ENCODE peak calls at places on chromosomes 16 and 17, in six cellular contexts. One of them, this sample, is unnamed.

GRCh38 chr16:57770361-57770760 is 31.9 kb downstream of the KIFC3 start:
- DNase-seq in cardiac muscle cell: no peak
- DNase-seq in HCT116: no peak
- DNase-seq in fibroblast of mammary gland: no peak
- DNase-seq in psoas muscle: no peak
- DNase-seq in pancreas: no peak
- DNase-seq in this sample: no peak

GRCh38 chr17:80408872-80409271 is 6.1 kb upstream of the ENDOV start:
- DNase-seq in HCT116: no peak
- DNase-seq in pancreas: peak; percentile 74
- DNase-seq in psoas muscle: peak; percentile 23
- DNase-seq in fibroblast of mammary gland: peak; percentile 6
- DNase-seq in cardiac muscle cell: peak; percentile 13
- DNase-seq in this sample: no peak

GRCh38 chr16:89898201-89898967 is 20.3 kb upstream of the MC1R start:
- DNase-seq in fibroblast of mammary gland: no peak
- DNase-seq in psoas muscle: peak; percentile 45
- DNase-seq in HCT116: no peak
- DNase-seq in cardiac muscle cell: no peak
- DNase-seq in pancreas: no peak
- DNase-seq in this sample: no peak

GRCh38 chr17:47862621-47863440 is 11.9 kb upstream of the SP6 start:
- DNase-seq in psoas muscle: no peak
- DNase-seq in cardiac muscle cell: peak; percentile 57
- DNase-seq in pancreas: no peak
- DNase-seq in HCT116: peak; percentile 66
- DNase-seq in fibroblast of mammary gland: peak; percentile 85
- DNase-seq in this sample: peak; percentile 78

GRCh38 chr17:40499551-40500189 is 1.8 kb downstream of the TNS4 start:
- DNase-seq in psoas muscle: peak; percentile 93
- DNase-seq in cardiac muscle cell: peak; percentile 90
- DNase-seq in pancreas: peak; percentile 83
- DNase-seq in fibroblast of mammary gland: peak; percentile 58
- DNase-seq in HCT116: no peak
- DNase-seq in this sample: peak; percentile 86

GRCh38 chr17:45345246-45345553 is 28.4 kb upstream of the MAP3K14 start:
- DNase-seq in pancreas: no peak
- DNase-seq in cardiac muscle cell: no peak
- DNase-seq in fibroblast of mammary gland: no peak
- DNase-seq in psoas muscle: no peak
- DNase-seq in HCT116: no peak
- DNase-seq in this sample: no peak

GRCh38 chr17:16991349-16992009 is 19.6 kb upstream of the TNFRSF13B start:
- DNase-seq in cardiac muscle cell: peak; percentile 80
- DNase-seq in pancreas: peak; percentile 75
- DNase-seq in HCT116: peak; percentile 57
- DNase-seq in fibroblast of mammary gland: peak; percentile 64
- DNase-seq in psoas muscle: peak; percentile 91
- DNase-seq in this sample: peak; percentile 45

GRCh38 chr17:31052187-31052889 is 42.4 kb upstream of the NF1 start:
- DNase-seq in fibroblast of mammary gland: peak; percentile 98
- DNase-seq in psoas muscle: peak; percentile 75
- DNase-seq in cardiac muscle cell: peak; percentile 95
- DNase-seq in HCT116: peak; percentile 42
- DNase-seq in pancreas: peak; percentile 43
- DNase-seq in this sample: peak; percentile 92

GRCh38 chr17:33811984-33812383 is 443.1 kb upstream of the CCL2 start:
- DNase-seq in pancreas: no peak
- DNase-seq in psoas muscle: no peak
- DNase-seq in cardiac muscle cell: no peak
- DNase-seq in HCT116: no peak
- DNase-seq in fibroblast of mammary gland: no peak
- DNase-seq in this sample: no peak

GRCh38 chr16:19926449-19927390 is 42.1 kb upstream of the GPRC5B start:
- DNase-seq in HCT116: peak; percentile 50
- DNase-seq in psoas muscle: no peak
- DNase-seq in cardiac muscle cell: peak; percentile 89
- DNase-seq in fibroblast of mammary gland: peak; percentile 56
- DNase-seq in pancreas: no peak
- DNase-seq in this sample: no peak

GRCh38 chr17:2975469-2975958 is 87.9 kb downstream of the OR1D5 start:
- DNase-seq in cardiac muscle cell: peak; percentile 54
- DNase-seq in psoas muscle: no peak
- DNase-seq in fibroblast of mammary gland: peak; percentile 25
- DNase-seq in pancreas: no peak
- DNase-seq in HCT116: peak; percentile 90
- DNase-seq in this sample: no peak

GRCh38 chr16:69691980-69692911 is 34.1 kb downstream of the NQO1 start:
- DNase-seq in pancreas: no peak
- DNase-seq in cardiac muscle cell: peak; percentile 19
- DNase-seq in fibroblast of mammary gland: peak; percentile 59
- DNase-seq in HCT116: no peak
- DNase-seq in psoas muscle: no peak
- DNase-seq in this sample: peak; percentile 24

GRCh38 chr17:80703109-80703508 is 158.5 kb downstream of the RPTOR start:
- DNase-seq in HCT116: no peak
- DNase-seq in cardiac muscle cell: no peak
- DNase-seq in pancreas: no peak
- DNase-seq in psoas muscle: no peak
- DNase-seq in fibroblast of mammary gland: no peak
- DNase-seq in this sample: no peak

GRCh38 chr17:517181-517580 is 164.6 kb upstream of the RPH3AL start:
- DNase-seq in fibroblast of mammary gland: no peak
- DNase-seq in cardiac muscle cell: no peak
- DNase-seq in pancreas: no peak
- DNase-seq in HCT116: no peak
- DNase-seq in psoas muscle: no peak
- DNase-seq in this sample: no peak

GRCh38 chr16:888901-889570 is 81.7 kb downstream of the LMF1 start:
- DNase-seq in cardiac muscle cell: no peak
- DNase-seq in pancreas: no peak
- DNase-seq in HCT116: no peak
- DNase-seq in fibroblast of mammary gland: no peak
- DNase-seq in psoas muscle: peak; percentile 44
- DNase-seq in this sample: no peak

GRCh38 chr16:78799429-78799828 is 700.0 kb downstream of the WWOX start:
- DNase-seq in psoas muscle: no peak
- DNase-seq in HCT116: no peak
- DNase-seq in fibroblast of mammary gland: no peak
- DNase-seq in cardiac muscle cell: no peak
- DNase-seq in pancreas: no peak
- DNase-seq in this sample: no peak

DNA sequence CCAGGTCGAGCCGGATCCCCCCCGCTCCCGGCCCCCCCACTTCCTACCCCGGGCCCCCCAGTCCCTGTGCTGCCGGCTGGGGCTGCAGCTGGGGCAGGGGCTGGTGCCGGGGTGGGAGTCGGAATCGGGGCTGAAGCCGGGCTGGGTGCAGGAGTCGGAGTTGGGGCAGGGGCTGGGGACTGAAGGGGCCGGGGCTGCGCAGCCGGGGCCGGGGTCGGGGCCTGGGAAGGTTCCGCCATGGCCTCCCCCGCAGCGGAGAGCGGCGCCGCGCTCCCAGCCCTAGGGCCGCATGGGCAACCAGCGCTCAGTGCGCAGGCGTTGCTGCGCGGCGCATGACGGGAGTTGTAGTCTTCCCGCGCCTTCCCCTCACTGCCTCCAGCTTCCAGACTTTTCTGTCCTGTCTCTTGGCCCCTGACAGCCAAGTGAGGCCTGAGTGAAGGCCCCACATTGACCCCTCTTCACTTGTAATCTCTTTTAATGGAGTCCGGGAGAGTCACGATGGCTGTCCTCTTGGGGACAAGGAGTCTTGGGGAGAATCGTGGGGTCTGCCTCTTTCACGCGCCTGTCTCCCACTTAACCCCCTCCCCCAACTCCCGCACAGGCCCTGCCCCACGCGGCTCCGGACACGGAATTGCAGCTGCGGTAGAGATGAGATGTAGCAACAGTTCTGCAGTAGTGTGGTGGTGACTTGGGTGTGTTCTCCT is at the start of gene KAT2A:
- DNase-seq in psoas muscle: peak; percentile 90
- DNase-seq in fibroblast of mammary gland: peak; percentile 84
- DNase-seq in HCT116: peak; percentile 53
- DNase-seq in cardiac muscle cell: peak; percentile 87
- DNase-seq in pancreas: peak; percentile 76
- DNase-seq in this sample: peak; percentile 82
- TF ChIP-seq CTCF in psoas muscle: no peak
- TF ChIP-seq CTCF in fibroblast of mammary gland: no peak
- TF ChIP-seq CTCF in HCT116: no peak
- TF ChIP-seq CTCF in cardiac muscle cell: no peak
- TF ChIP-seq CTCF in pancreas: no peak
- TF ChIP-seq CTCF in this sample: no peak

DNA sequence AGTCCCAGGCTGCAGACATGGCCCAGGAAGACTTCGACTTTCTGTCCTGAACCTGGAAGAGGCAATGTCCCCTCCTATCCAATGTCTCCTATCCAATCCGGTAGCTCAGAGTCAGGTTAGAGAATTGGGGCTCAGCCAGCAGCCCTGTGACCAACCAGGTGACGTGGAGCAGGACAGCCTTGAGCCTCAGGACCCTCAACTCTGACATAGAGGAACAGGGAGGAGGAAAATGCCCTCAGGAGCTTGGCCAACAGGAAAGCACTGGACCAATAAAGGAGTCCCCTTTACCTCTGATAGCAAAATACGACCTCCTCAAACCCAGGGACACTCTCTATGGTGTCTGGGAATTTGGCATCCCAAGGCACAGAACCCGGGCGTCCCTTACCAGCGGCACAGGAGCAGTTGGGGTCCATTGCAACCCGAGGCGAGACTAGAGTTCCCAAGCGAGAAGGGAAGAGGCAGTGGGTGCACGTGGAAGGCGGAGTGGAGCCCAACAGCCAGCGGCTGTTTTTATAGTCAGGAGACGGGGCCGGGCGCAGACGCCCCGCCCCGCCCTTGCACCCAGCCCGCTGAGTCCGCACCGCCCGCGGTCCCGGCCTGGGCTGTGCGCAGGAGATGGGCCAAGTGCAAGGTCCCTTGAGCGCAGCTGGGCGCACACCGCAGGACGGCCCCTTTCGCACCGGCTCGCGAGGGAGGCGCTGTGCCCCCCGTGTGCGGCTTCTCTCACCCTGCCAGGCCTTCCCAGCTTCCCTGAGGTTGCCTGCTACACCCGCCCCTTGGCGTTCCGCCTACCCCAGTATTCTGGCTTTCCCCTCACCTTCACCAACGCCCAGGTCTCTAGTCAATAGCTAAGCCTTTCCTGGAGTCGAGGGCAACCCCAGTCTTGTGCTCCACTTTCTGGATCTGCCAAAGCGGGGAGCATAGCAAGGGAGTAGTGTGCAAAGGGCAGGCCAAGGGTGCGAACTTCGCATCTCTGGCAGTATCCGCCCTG is at the start of gene MT1G:
- DNase-seq in psoas muscle: peak; percentile 78
- DNase-seq in pancreas: peak; percentile 84
- DNase-seq in HCT116: no peak
- DNase-seq in fibroblast of mammary gland: no peak
- DNase-seq in cardiac muscle cell: peak; percentile 56
- DNase-seq in this sample: peak; percentile 45
- H3K4me3 ChIP-seq in psoas muscle: peak within 1 kb of the TSS; percentile 30
- H3K4me3 ChIP-seq in pancreas: peak within 1 kb of the TSS; percentile 5
- H3K4me3 ChIP-seq in HCT116: no peak within 1 kb of the TSS
- H3K4me3 ChIP-seq in fibroblast of mammary gland: no peak within 1 kb of the TSS
- H3K4me3 ChIP-seq in cardiac muscle cell: no peak within 1 kb of the TSS
- H3K4me3 ChIP-seq in this sample: no peak within 1 kb of the TSS

GRCh38 chr17:57138956-57139576 is 54.0 kb downstream of the AKAP1 start:
- DNase-seq in psoas muscle: no peak
- DNase-seq in HCT116: no peak
- DNase-seq in pancreas: no peak
- DNase-seq in cardiac muscle cell: no peak
- DNase-seq in fibroblast of mammary gland: peak; percentile 39
- DNase-seq in this sample: peak; percentile 52
- TF ChIP-seq CTCF in psoas muscle: no peak
- TF ChIP-seq CTCF in HCT116: no peak
- TF ChIP-seq CTCF in pancreas: no peak
- TF ChIP-seq CTCF in cardiac muscle cell: no peak
- TF ChIP-seq CTCF in fibroblast of mammary gland: no peak
- TF ChIP-seq CTCF in this sample: no peak

DNA sequence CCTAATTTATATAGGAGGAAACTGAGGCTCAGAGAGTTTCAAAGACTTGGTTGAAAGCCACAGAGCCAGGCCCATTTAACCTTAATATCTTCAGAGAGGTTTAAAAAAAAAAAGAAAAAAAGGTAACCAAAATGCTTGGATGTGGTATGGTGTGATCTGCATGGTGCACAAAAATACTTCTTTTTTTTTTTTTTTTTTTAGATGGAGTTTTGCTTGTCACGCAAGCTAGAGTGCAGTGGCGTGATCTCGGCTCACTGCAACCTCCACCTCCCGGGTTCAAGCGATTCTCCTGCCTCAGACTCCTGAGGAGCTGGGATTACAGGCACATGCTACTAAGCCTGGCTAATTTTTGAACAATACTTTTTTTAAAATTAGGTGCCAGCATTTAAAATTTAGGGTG is 101.8 kb downstream of the XYLT1 start:
- DNase-seq in HCT116: no peak
- DNase-seq in cardiac muscle cell: no peak
- DNase-seq in fibroblast of mammary gland: no peak
- DNase-seq in pancreas: no peak
- DNase-seq in psoas muscle: no peak
- DNase-seq in this sample: no peak
- H3K4me3 ChIP-seq in HCT116: no peak overlapping the region
- H3K4me3 ChIP-seq in cardiac muscle cell: no peak overlapping the region
- H3K4me3 ChIP-seq in fibroblast of mammary gland: no peak overlapping the region
- H3K4me3 ChIP-seq in pancreas: no peak overlapping the region
- H3K4me3 ChIP-seq in psoas muscle: no peak overlapping the region
- H3K4me3 ChIP-seq in this sample: no peak overlapping the region

DNA sequence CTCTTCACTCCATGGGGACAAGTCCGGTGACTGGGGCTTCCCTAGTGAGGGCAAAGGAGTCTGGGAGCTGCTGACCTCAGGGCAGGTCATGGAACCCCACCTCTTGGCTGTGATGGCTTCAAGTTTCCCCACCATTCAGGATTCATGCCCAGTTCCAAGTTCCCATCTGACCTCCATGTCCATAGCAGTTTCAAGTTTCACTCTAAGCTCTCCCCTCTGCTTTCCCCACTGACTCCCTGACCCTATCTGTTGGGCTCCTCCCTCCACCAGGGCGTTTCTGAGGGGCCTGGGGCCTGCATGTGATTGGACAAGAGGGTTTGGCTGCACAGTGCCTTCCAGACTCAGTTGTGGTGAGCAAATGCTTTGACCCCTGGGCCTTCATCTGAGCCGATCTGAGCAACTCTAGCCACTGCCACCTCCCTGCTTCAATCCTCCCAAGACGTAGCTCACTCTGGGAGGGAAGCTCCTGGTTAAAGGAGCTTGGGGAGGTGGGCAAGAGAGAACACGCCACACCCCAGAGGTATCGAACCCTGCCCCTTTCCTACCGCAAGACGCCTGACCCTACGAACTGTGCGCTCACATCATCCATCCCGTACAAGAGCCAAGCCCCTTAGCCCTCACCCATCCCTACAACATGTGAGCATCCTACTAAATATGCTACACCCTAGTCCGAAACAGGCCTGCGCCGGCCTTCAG is 8.3 kb downstream of the ZNF629 start:
- DNase-seq in cardiac muscle cell: peak; percentile 66
- DNase-seq in fibroblast of mammary gland: peak; percentile 62
- DNase-seq in HCT116: no peak
- DNase-seq in pancreas: no peak
- DNase-seq in psoas muscle: peak; percentile 82
- DNase-seq in this sample: peak; percentile 74
- TF ChIP-seq CTCF in cardiac muscle cell: no peak
- TF ChIP-seq CTCF in fibroblast of mammary gland: no peak
- TF ChIP-seq CTCF in HCT116: no peak
- TF ChIP-seq CTCF in pancreas: no peak
- TF ChIP-seq CTCF in psoas muscle: no peak
- TF ChIP-seq CTCF in this sample: no peak

GRCh38 chr16:85056211-85056748 is 28.7 kb downstream of the KIAA0513 start:
- DNase-seq in pancreas: no peak
- DNase-seq in psoas muscle: no peak
- DNase-seq in cardiac muscle cell: peak; percentile 48
- DNase-seq in fibroblast of mammary gland: peak; percentile 23
- DNase-seq in HCT116: no peak
- DNase-seq in this sample: no peak
- H3K4me3 ChIP-seq in pancreas: no peak overlapping the region
- H3K4me3 ChIP-seq in psoas muscle: no peak overlapping the region
- H3K4me3 ChIP-seq in cardiac muscle cell: no peak overlapping the region
- H3K4me3 ChIP-seq in fibroblast of mammary gland: no peak overlapping the region
- H3K4me3 ChIP-seq in HCT116: no peak overlapping the region
- H3K4me3 ChIP-seq in this sample: no peak overlapping the region